ENCODE peak calls at places on chromosomes 1 and 21, in ten cellular contexts. M, R, W, N, T, Z, D, K, L and A are unnamed samples.
A peak's percentile ranks its signal among the peaks of the same experiment; 100 is the strongest.

GRCh38 chr1:15181564-15181963 is 28.0 kb downstream of the TMEM51 start:
- DNase-seq in N (no peak), K (no peak), M (no peak), Z (peak; percentile 59), T (no peak), L (no peak), W (peak; percentile 61), D (no peak), R (no peak), A (no peak)

GRCh38 chr1:43358121-43358745 is 548 bp upstream of the CDC20 start:
- DNase-seq in K (peak; percentile 70), N (peak; percentile 60), T (no peak), M (peak; percentile 51), Z (peak; percentile 76), D (peak; percentile 33), R (no peak), W (peak; percentile 53), L (no peak), A (no peak)

GRCh38 chr1:59266927-59267293 is 30.0 kb upstream of the FGGY start:
- DNase-seq in Z (no peak), T (no peak), L (no peak), N (no peak), D (no peak), R (no peak), K (no peak), W (no peak), M (no peak), A (no peak)

GRCh38 chr1:52159033-52159789 is 17.3 kb downstream of the ZFYVE9 start:
- DNase-seq in L (no peak), Z (no peak), N (no peak), T (no peak), W (no peak), K (no peak), D (no peak), M (no peak), R (no peak), A (no peak)

GRCh38 chr1:59013276-59013927 is 229.6 kb upstream of the JUN start:
- DNase-seq in R (peak; percentile 57), Z (peak; percentile 75), M (peak; percentile 69), W (peak; percentile 75), N (no peak), K (no peak), T (peak; percentile 73), L (peak; percentile 41), D (no peak), A (no peak)

GRCh38 chr1:107529511-107530149 is 388.8 kb downstream of the NTNG1 start:
- DNase-seq in Z (peak; percentile 72), T (no peak), L (no peak), K (peak; percentile 67), M (peak; percentile 71), W (peak; percentile 25), D (no peak), R (no peak), N (peak; percentile 74), A (no peak)

GRCh38 chr21:38766987-38767722 is 38.6 kb upstream of the ETS2 start:
- DNase-seq in K (no peak), W (peak; percentile 46), Z (peak; percentile 94), R (peak; percentile 29), D (peak; percentile 46), L (no peak), N (peak; percentile 79), T (no peak), M (no peak), A (no peak)

GRCh38 chr1:154352581-154353459 is 27.5 kb downstream of the ATP8B2 start:
- DNase-seq in W (peak; percentile 58), K (peak; percentile 90), T (no peak), Z (peak; percentile 43), R (peak; percentile 66), N (no peak), M (peak; percentile 63), D (peak; percentile 55), L (peak; percentile 54), A (no peak)

GRCh38 chr1:213444224-213444623 is 393.2 kb downstream of the RPS6KC1 start:
- DNase-seq in Z (peak; percentile 45), D (no peak), L (no peak), W (no peak), T (no peak), K (no peak), R (no peak), N (no peak), M (no peak), A (no peak)

GRCh38 chr1:25458550-25459298 is 28.0 kb downstream of the MACO1 start:
- DNase-seq in N (no peak), T (no peak), R (no peak), D (no peak), K (no peak), W (no peak), M (peak; percentile 57), L (no peak), Z (no peak), A (no peak)

GRCh38 chr21:42503711-42504110 is 7.7 kb upstream of the RSPH1 start:
- DNase-seq in M (no peak), Z (peak; percentile 66), T (no peak), K (no peak), D (no peak), L (no peak), R (no peak), W (no peak), N (no peak), A (no peak)

GRCh38 chr1:20141466-20141865 is 2.3 kb downstream of the PLA2G2F start:
- DNase-seq in W (no peak), D (no peak), N (no peak), T (no peak), L (no peak), M (no peak), R (no peak), Z (no peak), K (no peak), A (no peak)

GRCh38 chr21:14526816-14527689 is 19.1 kb downstream of the SAMSN1 start:
- DNase-seq in Z (no peak), N (no peak), D (peak; percentile 22), L (no peak), T (no peak), W (no peak), R (no peak), M (no peak), K (no peak), A (no peak)

GRCh38 chr1:156487862-156488261 is 12.7 kb downstream of the MEF2D start:
- DNase-seq in Z (peak; percentile 75), W (no peak), N (no peak), D (peak; percentile 34), L (no peak), K (no peak), R (no peak), M (no peak), T (no peak), A (no peak)
- H3K4me3 ChIP-seq in Z (peak overlapping the region; percentile 79), W (no peak overlapping the region), N (peak overlapping the region; percentile 98), D (no peak overlapping the region), L (no peak overlapping the region), K (no peak overlapping the region), R (peak overlapping the region; percentile 4), M (no peak overlapping the region), T (peak overlapping the region; percentile 98), A (no peak overlapping the region)

GRCh38 chr1:53636621-53637171 is 102.3 kb downstream of the GLIS1 start:
- DNase-seq in W (no peak), K (peak; percentile 3), T (no peak), N (no peak), R (peak; percentile 15), D (no peak), L (no peak), M (no peak), Z (no peak), A (no peak)
- TF ChIP-seq CTCF in W (no peak), K (no peak), T (no peak), N (no peak), R (no peak), D (no peak), L (no peak), M (no peak), Z (no peak), A (no peak)

DNA sequence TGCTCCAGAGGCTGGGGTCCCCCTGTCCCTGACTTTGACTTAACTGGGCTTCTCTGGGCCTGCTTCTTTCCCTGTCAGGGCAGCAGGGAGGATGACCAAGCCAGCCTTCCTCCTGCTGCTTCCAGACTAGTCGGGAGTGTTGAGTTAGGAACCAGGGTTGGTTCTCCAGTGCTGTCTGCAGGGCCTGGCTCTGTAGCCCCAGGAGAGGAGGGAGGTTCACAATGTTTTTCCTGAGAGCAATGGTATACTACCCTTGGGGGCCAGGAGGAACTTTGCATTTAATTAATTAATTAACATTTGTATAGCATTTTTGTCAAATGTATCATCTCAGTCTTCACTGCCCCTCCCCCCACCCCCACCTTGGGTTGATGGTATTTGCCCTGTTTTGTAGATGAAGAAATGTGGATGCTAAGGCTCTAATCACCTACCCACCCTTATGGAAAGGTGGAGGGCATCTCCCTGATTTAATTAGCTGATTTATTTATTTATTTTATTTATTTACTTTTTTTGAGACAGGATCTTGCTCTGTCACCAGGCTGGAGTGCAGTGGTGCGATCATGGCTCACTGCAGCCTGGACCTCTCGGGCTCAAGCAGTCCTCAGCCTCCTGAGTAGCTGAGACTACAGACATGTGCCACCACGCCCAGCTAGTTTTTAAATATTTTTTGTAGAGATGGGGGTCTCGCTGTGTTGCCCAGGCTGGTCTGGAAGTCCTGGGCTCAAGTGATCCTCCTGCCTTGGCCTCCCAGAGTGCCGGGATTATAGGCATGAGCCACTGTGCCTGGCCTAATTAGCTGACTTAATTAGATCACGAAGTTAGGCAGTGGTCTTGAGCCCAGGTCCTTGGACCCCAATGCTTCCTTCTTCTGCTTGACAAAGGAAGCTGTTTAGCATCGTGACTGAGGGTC is 6.6 kb downstream of the H6PD start:
- DNase-seq in R (no peak), W (no peak), N (no peak), K (no peak), D (no peak), M (no peak), L (no peak), T (no peak), Z (no peak), A (no peak)
- H3K4me3 ChIP-seq in R (no peak overlapping the region), W (no peak overlapping the region), N (no peak overlapping the region), K (no peak overlapping the region), D (no peak overlapping the region), M (no peak overlapping the region), L (no peak overlapping the region), T (peak overlapping the region; percentile 60), Z (no peak overlapping the region), A (no peak overlapping the region)

GRCh38 chr1:232643227-232643626 is 13.3 kb upstream of the SIPA1L2 start:
- DNase-seq in N (no peak), Z (no peak), W (no peak), M (peak; percentile 33), L (no peak), T (no peak), R (no peak), K (no peak), D (no peak), A (no peak)
- TF ChIP-seq CTCF in N (no peak), Z (no peak), W (no peak), M (peak; percentile 50), L (no peak), T (no peak), R (no peak), K (no peak), D (no peak), A (peak; percentile 42)